ENCODE peak calls at places on chromosome X, in seven cellular contexts. One of them, this sample, is unnamed.

GRCh38 chrX:119622356-119623232 is 16.4 kb upstream of the NKRF start:
- DNase-seq in CD8-positive, alpha-beta T cell: no peak
- DNase-seq in HFF-Myc: no peak
- DNase-seq in astrocyte: peak; percentile 64
- DNase-seq in stimulated activated CD4-positive, alpha-beta T cell treated with anti-CD3 and anti-CD28 coated beads, Interleukin-1b, Interleukin-23, amount 100 ng/mL, for 1 hour: no peak
- DNase-seq in tibial artery: peak; percentile 21
- DNase-seq in activated CD4-positive, CD25-positive, alpha-beta regulatory T cell treated with anti-CD3 and anti-CD28 coated beads, Interleukin-2, amount 50 U/mL, for 72 hours: no peak
- DNase-seq in this sample: no peak

GRCh38 chrX:118221257-118221656 is 104.6 kb upstream of the KLHL13 start:
- DNase-seq in HFF-Myc: no peak
- DNase-seq in activated CD4-positive, CD25-positive, alpha-beta regulatory T cell treated with anti-CD3 and anti-CD28 coated beads, Interleukin-2, amount 50 U/mL, for 72 hours: no peak
- DNase-seq in stimulated activated CD4-positive, alpha-beta T cell treated with anti-CD3 and anti-CD28 coated beads, Interleukin-1b, Interleukin-23, amount 100 ng/mL, for 1 hour: no peak
- DNase-seq in astrocyte: no peak
- DNase-seq in CD8-positive, alpha-beta T cell: no peak
- DNase-seq in tibial artery: no peak
- DNase-seq in this sample: no peak

GRCh38 chrX:47862680-47863079 is 26.0 kb downstream of the ZNF81 start:
- DNase-seq in activated CD4-positive, CD25-positive, alpha-beta regulatory T cell treated with anti-CD3 and anti-CD28 coated beads, Interleukin-2, amount 50 U/mL, for 72 hours: no peak
- DNase-seq in tibial artery: no peak
- DNase-seq in stimulated activated CD4-positive, alpha-beta T cell treated with anti-CD3 and anti-CD28 coated beads, Interleukin-1b, Interleukin-23, amount 100 ng/mL, for 1 hour: no peak
- DNase-seq in astrocyte: no peak
- DNase-seq in HFF-Myc: no peak
- DNase-seq in CD8-positive, alpha-beta T cell: no peak
- DNase-seq in this sample: no peak

GRCh38 chrX:77453190-77453589 is 6.0 kb downstream of the FGF16 start:
- DNase-seq in tibial artery: no peak
- DNase-seq in HFF-Myc: no peak
- DNase-seq in activated CD4-positive, CD25-positive, alpha-beta regulatory T cell treated with anti-CD3 and anti-CD28 coated beads, Interleukin-2, amount 50 U/mL, for 72 hours: no peak
- DNase-seq in stimulated activated CD4-positive, alpha-beta T cell treated with anti-CD3 and anti-CD28 coated beads, Interleukin-1b, Interleukin-23, amount 100 ng/mL, for 1 hour: no peak
- DNase-seq in CD8-positive, alpha-beta T cell: no peak
- DNase-seq in astrocyte: no peak
- DNase-seq in this sample: no peak

GRCh38 chrX:34943235-34943634 is 639 bp downstream of the FAM47B start:
- DNase-seq in HFF-Myc: no peak
- DNase-seq in activated CD4-positive, CD25-positive, alpha-beta regulatory T cell treated with anti-CD3 and anti-CD28 coated beads, Interleukin-2, amount 50 U/mL, for 72 hours: no peak
- DNase-seq in stimulated activated CD4-positive, alpha-beta T cell treated with anti-CD3 and anti-CD28 coated beads, Interleukin-1b, Interleukin-23, amount 100 ng/mL, for 1 hour: no peak
- DNase-seq in tibial artery: no peak
- DNase-seq in astrocyte: no peak
- DNase-seq in CD8-positive, alpha-beta T cell: no peak
- DNase-seq in this sample: no peak

GRCh38 chrX:28966335-28966734 is 379.1 kb downstream of the IL1RAPL1 start:
- DNase-seq in CD8-positive, alpha-beta T cell: no peak
- DNase-seq in tibial artery: no peak
- DNase-seq in astrocyte: peak; percentile 41
- DNase-seq in stimulated activated CD4-positive, alpha-beta T cell treated with anti-CD3 and anti-CD28 coated beads, Interleukin-1b, Interleukin-23, amount 100 ng/mL, for 1 hour: no peak
- DNase-seq in activated CD4-positive, CD25-positive, alpha-beta regulatory T cell treated with anti-CD3 and anti-CD28 coated beads, Interleukin-2, amount 50 U/mL, for 72 hours: no peak
- DNase-seq in HFF-Myc: no peak
- DNase-seq in this sample: no peak

GRCh38 chrX:153649178-153649914 is 2.3 kb downstream of the DUSP9 start:
- DNase-seq in stimulated activated CD4-positive, alpha-beta T cell treated with anti-CD3 and anti-CD28 coated beads, Interleukin-1b, Interleukin-23, amount 100 ng/mL, for 1 hour: no peak
- DNase-seq in CD8-positive, alpha-beta T cell: peak; percentile 42
- DNase-seq in astrocyte: no peak
- DNase-seq in tibial artery: no peak
- DNase-seq in HFF-Myc: no peak
- DNase-seq in activated CD4-positive, CD25-positive, alpha-beta regulatory T cell treated with anti-CD3 and anti-CD28 coated beads, Interleukin-2, amount 50 U/mL, for 72 hours: no peak
- DNase-seq in this sample: peak; percentile 11

GRCh38 chrX:9775930-9776329 is 10.3 kb upstream of the GPR143 start:
- DNase-seq in astrocyte: no peak
- DNase-seq in stimulated activated CD4-positive, alpha-beta T cell treated with anti-CD3 and anti-CD28 coated beads, Interleukin-1b, Interleukin-23, amount 100 ng/mL, for 1 hour: no peak
- DNase-seq in HFF-Myc: no peak
- DNase-seq in CD8-positive, alpha-beta T cell: no peak
- DNase-seq in tibial artery: no peak
- DNase-seq in activated CD4-positive, CD25-positive, alpha-beta regulatory T cell treated with anti-CD3 and anti-CD28 coated beads, Interleukin-2, amount 50 U/mL, for 72 hours: no peak
- DNase-seq in this sample: no peak

GRCh38 chrX:141724186-141724585 is 25.6 kb upstream of the SPANXD start:
- DNase-seq in tibial artery: no peak
- DNase-seq in activated CD4-positive, CD25-positive, alpha-beta regulatory T cell treated with anti-CD3 and anti-CD28 coated beads, Interleukin-2, amount 50 U/mL, for 72 hours: no peak
- DNase-seq in stimulated activated CD4-positive, alpha-beta T cell treated with anti-CD3 and anti-CD28 coated beads, Interleukin-1b, Interleukin-23, amount 100 ng/mL, for 1 hour: no peak
- DNase-seq in CD8-positive, alpha-beta T cell: no peak
- DNase-seq in astrocyte: peak; percentile 3
- DNase-seq in HFF-Myc: no peak
- DNase-seq in this sample: no peak

GRCh38 chrX:23246001-23246400 is 88.6 kb upstream of the PTCHD1 start:
- DNase-seq in astrocyte: peak; percentile 80
- DNase-seq in HFF-Myc: no peak
- DNase-seq in CD8-positive, alpha-beta T cell: no peak
- DNase-seq in stimulated activated CD4-positive, alpha-beta T cell treated with anti-CD3 and anti-CD28 coated beads, Interleukin-1b, Interleukin-23, amount 100 ng/mL, for 1 hour: no peak
- DNase-seq in activated CD4-positive, CD25-positive, alpha-beta regulatory T cell treated with anti-CD3 and anti-CD28 coated beads, Interleukin-2, amount 50 U/mL, for 72 hours: no peak
- DNase-seq in tibial artery: no peak
- DNase-seq in this sample: no peak

GRCh38 chrX:46979340-46979739 is 67.1 kb downstream of the JADE3 start:
- DNase-seq in tibial artery: no peak
- DNase-seq in stimulated activated CD4-positive, alpha-beta T cell treated with anti-CD3 and anti-CD28 coated beads, Interleukin-1b, Interleukin-23, amount 100 ng/mL, for 1 hour: no peak
- DNase-seq in activated CD4-positive, CD25-positive, alpha-beta regulatory T cell treated with anti-CD3 and anti-CD28 coated beads, Interleukin-2, amount 50 U/mL, for 72 hours: no peak
- DNase-seq in CD8-positive, alpha-beta T cell: no peak
- DNase-seq in HFF-Myc: no peak
- DNase-seq in astrocyte: peak; percentile 59
- DNase-seq in this sample: no peak

GRCh38 chrX:107776649-107777535 is 641 bp upstream of the NCBP2L start:
- DNase-seq in stimulated activated CD4-positive, alpha-beta T cell treated with anti-CD3 and anti-CD28 coated beads, Interleukin-1b, Interleukin-23, amount 100 ng/mL, for 1 hour: peak; percentile 34
- DNase-seq in CD8-positive, alpha-beta T cell: peak; percentile 84
- DNase-seq in astrocyte: peak; percentile 69
- DNase-seq in activated CD4-positive, CD25-positive, alpha-beta regulatory T cell treated with anti-CD3 and anti-CD28 coated beads, Interleukin-2, amount 50 U/mL, for 72 hours: peak; percentile 66
- DNase-seq in HFF-Myc: peak; percentile 58
- DNase-seq in tibial artery: peak; percentile 89
- DNase-seq in this sample: peak; percentile 83

GRCh38 chrX:134162032-134162431 is 75.0 kb upstream of the CCDC160 start:
- DNase-seq in activated CD4-positive, CD25-positive, alpha-beta regulatory T cell treated with anti-CD3 and anti-CD28 coated beads, Interleukin-2, amount 50 U/mL, for 72 hours: no peak
- DNase-seq in HFF-Myc: no peak
- DNase-seq in tibial artery: no peak
- DNase-seq in stimulated activated CD4-positive, alpha-beta T cell treated with anti-CD3 and anti-CD28 coated beads, Interleukin-1b, Interleukin-23, amount 100 ng/mL, for 1 hour: no peak
- DNase-seq in CD8-positive, alpha-beta T cell: no peak
- DNase-seq in astrocyte: no peak
- DNase-seq in this sample: no peak

GRCh38 chrX:53682885-53683555 is 3.5 kb downstream of the HUWE1 start:
- DNase-seq in tibial artery: peak; percentile 26
- DNase-seq in astrocyte: peak; percentile 41
- DNase-seq in HFF-Myc: no peak
- DNase-seq in stimulated activated CD4-positive, alpha-beta T cell treated with anti-CD3 and anti-CD28 coated beads, Interleukin-1b, Interleukin-23, amount 100 ng/mL, for 1 hour: no peak
- DNase-seq in activated CD4-positive, CD25-positive, alpha-beta regulatory T cell treated with anti-CD3 and anti-CD28 coated beads, Interleukin-2, amount 50 U/mL, for 72 hours: no peak
- DNase-seq in CD8-positive, alpha-beta T cell: peak; percentile 48
- DNase-seq in this sample: no peak

GRCh38 chrX:48698306-48698705 is 1.8 kb downstream of the SUV39H1 start:
- DNase-seq in tibial artery: no peak
- DNase-seq in astrocyte: no peak
- DNase-seq in CD8-positive, alpha-beta T cell: no peak
- DNase-seq in activated CD4-positive, CD25-positive, alpha-beta regulatory T cell treated with anti-CD3 and anti-CD28 coated beads, Interleukin-2, amount 50 U/mL, for 72 hours: no peak
- DNase-seq in HFF-Myc: no peak
- DNase-seq in stimulated activated CD4-positive, alpha-beta T cell treated with anti-CD3 and anti-CD28 coated beads, Interleukin-1b, Interleukin-23, amount 100 ng/mL, for 1 hour: no peak
- DNase-seq in this sample: no peak

GRCh38 chrX:130699618-130700017 is 203.4 kb downstream of the ENOX2 start:
- DNase-seq in activated CD4-positive, CD25-positive, alpha-beta regulatory T cell treated with anti-CD3 and anti-CD28 coated beads, Interleukin-2, amount 50 U/mL, for 72 hours: no peak
- DNase-seq in tibial artery: no peak
- DNase-seq in CD8-positive, alpha-beta T cell: no peak
- DNase-seq in astrocyte: no peak
- DNase-seq in HFF-Myc: no peak
- DNase-seq in stimulated activated CD4-positive, alpha-beta T cell treated with anti-CD3 and anti-CD28 coated beads, Interleukin-1b, Interleukin-23, amount 100 ng/mL, for 1 hour: no peak
- DNase-seq in this sample: no peak

GRCh38 chrX:47030339-47030738 is 47.9 kb upstream of the RGN start:
- DNase-seq in astrocyte: peak; percentile 27
- DNase-seq in HFF-Myc: peak; percentile 20
- DNase-seq in stimulated activated CD4-positive, alpha-beta T cell treated with anti-CD3 and anti-CD28 coated beads, Interleukin-1b, Interleukin-23, amount 100 ng/mL, for 1 hour: no peak
- DNase-seq in tibial artery: no peak
- DNase-seq in activated CD4-positive, CD25-positive, alpha-beta regulatory T cell treated with anti-CD3 and anti-CD28 coated beads, Interleukin-2, amount 50 U/mL, for 72 hours: no peak
- DNase-seq in CD8-positive, alpha-beta T cell: no peak
- DNase-seq in this sample: no peak

This sample was measured in ovary.